ENCODE peak calls at places on chromosomes 13 and 19, in ten cellular contexts. V is lower lobe of right lung, M is HepG2, E is tibial artery, U is astrocyte, F is stomach, O is uterus, W is suprapubic skin, L is heart right ventricle, D is thoracic aorta. J is an unnamed sample. For H3K4me1, the result is how much of the 10 kb centered on the place peaks cover.

GRCh38 chr13:28324181-28324789 is 170.6 kb downstream of the FLT1 start:
- DNase-seq in V (no peak), M (peak), E (peak), U (no peak), F (peak), O (peak), W (no peak), L (peak), D (no peak), J (no peak)

GRCh38 chr19:27986299-27986698 is 1226.7 kb downstream of the UQCRFS1 start:
- DNase-seq in V (no peak), M (no peak), E (no peak), U (no peak), F (no peak), O (no peak), W (no peak), L (no peak), D (no peak), J (no peak)

GRCh38 chr13:114097504-114097892 is 34.9 kb downstream of the RASA3 start:
- DNase-seq in V (no peak), M (no peak), E (no peak), U (no peak), F (no peak), O (no peak), W (no peak), L (no peak), D (no peak), J (peak)

GRCh38 chr13:97435794-97436193 is 1.8 kb downstream of the RAP2A start:
- DNase-seq in V (no peak), M (no peak), E (no peak), U (no peak), F (no peak), O (no peak), W (no peak), L (no peak), D (no peak), J (no peak)

GRCh38 chr13:29594710-29595379 is 643 bp downstream of the SLC7A1 start:
- DNase-seq in V (peak), M (no peak), E (peak), U (peak), F (peak), O (peak), W (peak), L (no peak), D (peak), J (peak)

GRCh38 chr19:30666301-30666803 is 294.2 kb downstream of the ZNF536 start:
- DNase-seq in V (no peak), M (peak), E (peak), U (no peak), F (peak), O (peak), W (no peak), L (peak), D (no peak), J (peak)

GRCh38 chr19:43624933-43625332 is 5.5 kb upstream of the ZNF428 start:
- DNase-seq in V (peak), M (no peak), E (peak), U (no peak), F (peak), O (no peak), W (peak), L (peak), D (no peak), J (peak)

GRCh38 chr13:112346173-112346898 is 29.8 kb upstream of the SPACA7 start:
- DNase-seq in V (no peak), M (no peak), E (no peak), U (no peak), F (no peak), O (no peak), W (no peak), L (no peak), D (no peak), J (no peak)

GRCh38 chr13:38993381-38993780 is 2.8 kb upstream of the STOML3 start:
- DNase-seq in V (no peak), M (no peak), E (no peak), U (no peak), F (no peak), O (no peak), W (no peak), L (no peak), D (no peak), J (no peak)

GRCh38 chr13:89748716-89749115 is 1598.8 kb upstream of the MIR17HG start:
- DNase-seq in V (no peak), M (no peak), E (no peak), U (peak), F (no peak), O (no peak), W (no peak), L (no peak), D (no peak), J (no peak)

GRCh38 chr19:54502518-54503048 is at the start of gene LAIR2:
- DNase-seq in V (no peak), M (no peak), E (no peak), U (no peak), F (no peak), O (no peak), W (no peak), L (no peak), D (no peak), J (no peak)

GRCh38 chr13:60274664-60275063 is 110.9 kb upstream of the DIAPH3 start:
- DNase-seq in V (no peak), M (no peak), E (no peak), U (no peak), F (no peak), O (no peak), W (no peak), L (no peak), D (no peak), J (no peak)

GRCh38 chr19:7326105-7326877 is 22.4 kb upstream of the ARHGEF18 start:
- DNase-seq in V (no peak), M (peak), E (no peak), U (no peak), F (no peak), O (no peak), W (peak), L (no peak), D (no peak), J (no peak)

GRCh38 chr19:30254789-30255188 is 117.4 kb upstream of the ZNF536 start:
- DNase-seq in V (no peak), M (no peak), E (no peak), U (no peak), F (no peak), O (no peak), W (no peak), L (no peak), D (no peak), J (no peak)

GRCh38 chr13:99153219-99153618 is 47.4 kb upstream of the UBAC2 start:
- DNase-seq in V (no peak), M (no peak), E (no peak), U (peak), F (no peak), O (no peak), W (no peak), L (no peak), D (no peak), J (no peak)

GRCh38 chr19:29715695-29716581 is 877 bp upstream of the C19orf12 start:
- DNase-seq in V (no peak), M (peak), E (no peak), U (no peak), F (no peak), O (no peak), W (peak), L (no peak), D (no peak), J (no peak)

GRCh38 chr13:112903606-112904195 is 65.3 kb upstream of the MCF2L start:
- DNase-seq in V (peak), M (no peak), E (no peak), U (no peak), F (no peak), O (no peak), W (peak), L (no peak), D (no peak), J (peak)

GRCh38 chr19:45448887-45449299 is 18.9 kb upstream of the FOSB start:
- DNase-seq in V (no peak), M (peak), E (no peak), U (no peak), F (no peak), O (no peak), W (no peak), L (no peak), D (no peak), J (no peak)

GRCh38 chr13:37667631-37668161 is 69.1 kb upstream of the POSTN start:
- DNase-seq in V (no peak), M (no peak), E (no peak), U (peak), F (no peak), O (no peak), W (no peak), L (no peak), D (no peak), J (no peak)

GRCh38 chr13:106096661-106097092 is 438.8 kb downstream of the EFNB2 start:
- DNase-seq in V (no peak), M (no peak), E (no peak), U (no peak), F (no peak), O (no peak), W (no peak), L (no peak), D (no peak), J (no peak)

GRCh38 chr13:46296920-46297319 is 85.2 kb downstream of the LRRC63 start:
- DNase-seq in V (no peak), M (no peak), E (no peak), U (peak), F (no peak), O (no peak), W (no peak), L (no peak), D (no peak), J (no peak)

GRCh38 chr13:93224545-93224944 is 2.1 kb upstream of the GPC6 start:
- DNase-seq in V (no peak), M (peak), E (no peak), U (peak), F (no peak), O (no peak), W (no peak), L (no peak), D (no peak), J (no peak)

GRCh38 chr13:96817336-96817941 is 176.8 kb downstream of the OXGR1 start:
- DNase-seq in V (no peak), M (peak), E (no peak), U (no peak), F (no peak), O (no peak), W (no peak), L (no peak), D (no peak), J (no peak)

GRCh38 chr13:28753946-28754345 is 35.2 kb upstream of the SLC46A3 start:
- DNase-seq in V (no peak), M (no peak), E (no peak), U (no peak), F (no peak), O (no peak), W (no peak), L (no peak), D (no peak), J (no peak)

GRCh38 chr13:31276386-31276785 is 76.6 kb downstream of the B3GLCT start:
- DNase-seq in V (no peak), M (no peak), E (no peak), U (peak), F (no peak), O (no peak), W (no peak), L (no peak), D (no peak), J (no peak)

GRCh38 chr19:53873451-53874383 is 6.0 kb downstream of the MYADM start:
- DNase-seq in V (no peak), M (no peak), E (no peak), U (no peak), F (no peak), O (no peak), W (peak), L (no peak), D (no peak), J (no peak)

GRCh38 chr13:22227895-22228294 is 557.0 kb downstream of the FGF9 start:
- DNase-seq in V (no peak), M (no peak), E (no peak), U (no peak), F (no peak), O (no peak), W (no peak), L (no peak), D (no peak), J (no peak)

GRCh38 chr19:7494416-7495098 is 5.7 kb upstream of the PEX11G start:
- DNase-seq in V (no peak), M (peak), E (peak), U (no peak), F (peak), O (no peak), W (no peak), L (peak), D (no peak), J (no peak)

GRCh38 chr13:112898786-112899617 is 70.0 kb upstream of the MCF2L start:
- DNase-seq in V (peak), M (no peak), E (no peak), U (no peak), F (no peak), O (no peak), W (peak), L (no peak), D (no peak), J (peak)

GRCh38 chr13:100789481-100789880 is 114.9 kb upstream of the TMTC4 start:
- DNase-seq in V (peak), M (peak), E (no peak), U (peak), F (peak), O (no peak), W (no peak), L (no peak), D (no peak), J (no peak)

GRCh38 chr19:39160523-39160861 is 34.9 kb downstream of the PAK4 start:
- DNase-seq in V (no peak), M (no peak), E (peak), U (peak), F (peak), O (peak), W (no peak), L (no peak), D (peak), J (peak)

GRCh38 chr13:21006141-21007005 is 55.0 kb downstream of the LATS2 start:
- DNase-seq in V (peak), M (no peak), E (peak), U (no peak), F (no peak), O (no peak), W (no peak), L (no peak), D (no peak), J (no peak)

GRCh38 chr13:73367886-73368285 is 309.1 kb downstream of the KLF5 start:
- DNase-seq in V (no peak), M (no peak), E (no peak), U (no peak), F (no peak), O (no peak), W (no peak), L (no peak), D (no peak), J (no peak)
- H3K4me1 ChIP-seq in V (under half), M (under half), E (under half), U (under half), F (under half), O (under half), W (under half), L (under half), D (under half), J (under half)

GRCh38 chr19:1285737-1286360 is at the start of gene EFNA2:
- DNase-seq in V (no peak), M (no peak), E (no peak), U (no peak), F (no peak), O (no peak), W (no peak), L (no peak), D (no peak), J (no peak)

GRCh38 chr19:1287622-1288527 is 2.2 kb downstream of the EFNA2 start:
- DNase-seq in V (no peak), M (no peak), E (no peak), U (no peak), F (no peak), O (no peak), W (no peak), L (no peak), D (no peak), J (no peak)

GRCh38 chr19:1286451-1286858 is 782 bp downstream of the EFNA2 start:
- DNase-seq in V (no peak), M (no peak), E (no peak), U (no peak), F (no peak), O (no peak), W (no peak), L (no peak), D (no peak), J (no peak)

GRCh38 chr19:1288528-1289394 is 3.1 kb downstream of the EFNA2 start:
- DNase-seq in V (no peak), M (no peak), E (no peak), U (no peak), F (no peak), O (no peak), W (no peak), L (no peak), D (no peak), J (no peak)

DNA sequence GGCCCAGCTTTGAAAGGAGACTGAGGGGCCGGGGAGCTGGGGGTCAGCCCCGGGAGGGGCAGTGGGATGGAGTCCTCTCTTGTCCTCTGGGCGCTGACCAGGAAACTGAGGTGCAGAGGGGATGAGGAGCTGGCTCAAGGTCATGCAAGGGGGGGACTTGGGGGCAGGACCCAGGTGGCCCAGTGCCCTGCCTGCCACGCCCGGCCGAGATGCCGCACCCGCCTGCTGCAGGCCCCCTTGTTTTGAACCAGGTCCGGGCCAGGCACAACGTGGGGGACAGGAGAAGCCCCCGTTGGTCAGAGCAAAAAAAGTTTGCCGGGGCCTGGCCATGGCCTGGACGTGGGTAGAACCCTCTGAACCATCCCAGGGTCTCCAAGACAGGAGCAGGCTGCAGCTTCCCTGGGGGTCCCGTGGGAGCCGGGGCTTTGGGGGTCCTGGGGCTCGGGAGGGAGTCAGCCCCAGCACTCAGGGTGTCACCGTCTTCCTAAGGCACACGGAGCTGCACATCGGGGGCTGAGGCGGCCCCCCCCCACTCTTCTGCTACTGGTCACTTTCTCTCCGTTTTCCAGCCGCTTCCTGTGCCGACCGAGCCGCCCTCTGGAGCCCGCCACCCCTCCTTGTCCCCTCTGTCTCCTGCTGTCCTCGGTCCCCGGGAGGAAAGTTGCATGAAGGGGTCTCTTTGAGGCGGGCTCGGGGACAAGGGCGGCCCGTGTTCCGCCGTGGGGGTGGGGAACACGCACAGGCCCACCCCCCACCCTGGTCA is 1.4 kb downstream of the EFNA2 start:
- DNase-seq in V (no peak), M (no peak), E (no peak), U (no peak), F (no peak), O (no peak), W (no peak), L (no peak), D (no peak), J (no peak)
- H3K4me3 ChIP-seq in V (no peak), M (peak), E (no peak), U (no peak), F (no peak), O (no peak), W (no peak), L (no peak), D (no peak), J (no peak)

DNA sequence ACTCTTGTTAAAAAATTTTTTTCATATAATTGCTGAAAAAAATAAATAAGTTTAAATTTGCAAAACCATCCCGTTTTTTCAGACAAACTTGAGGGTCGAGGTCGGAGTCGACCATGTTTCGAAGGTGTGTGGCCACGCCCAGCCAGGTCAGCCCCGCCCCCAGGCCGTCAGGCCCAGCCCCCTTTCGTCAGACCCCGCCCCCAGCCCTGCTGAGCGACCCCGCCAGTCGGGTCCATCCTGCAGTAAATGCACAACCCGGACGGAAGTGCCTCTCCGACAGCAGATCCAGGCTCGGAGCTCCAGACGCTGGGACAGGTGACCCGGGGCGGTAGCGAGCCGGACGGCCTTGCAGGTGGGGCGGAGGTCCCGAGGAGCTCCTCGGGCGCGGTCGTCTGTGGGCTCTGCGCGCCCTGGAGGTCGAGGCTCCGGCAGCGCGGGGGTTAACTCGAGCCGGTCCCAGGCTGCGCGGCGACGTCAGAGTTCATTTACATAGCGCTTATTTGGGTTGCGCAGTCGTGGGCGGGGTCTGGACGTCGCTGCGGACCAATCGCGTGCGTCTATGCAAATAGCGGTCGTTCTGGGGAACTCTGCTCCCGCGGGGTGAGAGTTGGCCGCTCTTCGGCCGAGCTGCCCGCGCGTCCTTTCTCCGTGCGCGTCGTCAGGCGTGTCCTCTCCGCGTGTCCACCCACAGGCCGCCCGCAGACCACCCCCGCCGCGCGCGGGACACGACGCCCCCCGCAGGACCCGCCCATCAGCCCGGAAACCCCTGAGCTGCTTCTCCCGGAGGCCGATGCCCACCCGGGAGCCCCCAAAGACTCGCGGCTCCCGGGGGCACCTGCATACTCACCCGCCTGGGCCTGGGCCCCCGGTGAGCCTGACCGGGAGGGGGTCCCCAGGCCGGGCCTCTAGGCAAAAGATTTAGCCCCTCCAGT is at the start of gene OCEL1:
- DNase-seq in V (peak), M (peak), E (peak), U (peak), F (peak), O (peak), W (peak), L (peak), D (peak), J (peak)
- TF ChIP-seq CTCF in V (no peak), M (peak), E (peak), U (no peak), F (no peak), O (peak), W (no peak), L (no peak), D (no peak), J (no peak)

DNA sequence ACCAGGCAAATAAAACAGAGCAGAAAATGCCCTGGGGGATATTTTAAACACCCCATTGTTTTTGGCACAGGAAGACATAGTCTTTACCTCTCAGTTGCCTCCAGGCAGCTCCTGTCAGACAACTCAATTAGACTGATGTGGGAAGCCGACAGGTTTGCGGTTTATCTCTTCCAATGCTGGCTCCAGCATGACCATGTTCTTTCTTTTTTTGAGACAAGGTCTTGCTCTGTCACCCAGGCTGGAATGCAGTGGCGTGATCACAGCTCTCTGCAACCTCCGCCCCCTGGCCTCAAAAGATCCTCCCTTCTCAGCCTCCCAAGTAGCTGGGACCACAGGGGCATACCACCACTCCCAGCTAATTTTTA is 212.8 kb downstream of the FOXO1 start:
- DNase-seq in V (no peak), M (no peak), E (no peak), U (no peak), F (no peak), O (no peak), W (no peak), L (no peak), D (no peak), J (no peak)
- H3K4me1 ChIP-seq in V (under half), M (under half), E (under half), U (under half), F (under half), O (under half), W (under half), L (under half), D (under half), J (under half)

DNA sequence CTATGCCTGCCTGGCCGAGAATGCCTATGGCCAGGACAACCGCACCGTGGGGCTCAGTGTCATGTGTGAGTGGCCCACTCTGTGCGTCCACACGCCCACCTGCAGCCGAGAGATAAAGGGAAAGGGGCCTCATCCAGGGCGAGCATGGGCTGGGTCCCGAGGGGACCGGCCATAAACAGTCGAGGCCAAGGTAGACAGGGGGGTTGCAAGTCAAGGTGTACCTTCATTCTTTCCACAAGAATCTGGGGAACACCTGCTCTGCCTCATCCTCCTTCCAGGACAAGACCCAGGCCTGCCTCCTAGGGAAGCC is 8.3 kb downstream of the MAG start:
- DNase-seq in V (no peak), M (no peak), E (no peak), U (no peak), F (no peak), O (no peak), W (no peak), L (no peak), D (no peak), J (no peak)
- H3K4me3 ChIP-seq in V (no peak), M (no peak), E (no peak), U (no peak), F (no peak), O (no peak), W (no peak), L (no peak), D (no peak), J (no peak)

GRCh38 chr19:10227215-10227971 is 3.7 kb downstream of the S1PR2 start:
- DNase-seq in V (no peak), M (no peak), E (peak), U (no peak), F (no peak), O (peak), W (no peak), L (no peak), D (no peak), J (no peak)
- TF ChIP-seq CTCF in V (peak), M (peak), E (no peak), U (no peak), F (no peak), O (no peak), W (no peak), L (no peak), D (no peak), J (no peak)

J was measured in ascending aorta.